ENCODE peak calls at places on chromosomes 13 and 19, in six cellular contexts. R is fibroblast of pulmonary artery; F is activated T-helper 1 cell treated with anti-CD3 and anti-CD28 coated beads, Interleukin-2, amount 50 U/mL, for 16 hours; U is MG63; K is tibial artery; B is stimulated activated CD8-positive, alpha-beta memory T cell treated with anti-CD3 and anti-CD28 coated beads, Interleukin-7, amount 100 ng/mL, for 48 hours. N is an unnamed sample.
A peak's percentile ranks its signal among the peaks of the same experiment; 100 is the strongest.

GRCh38 chr13:74204606-74205312 is 70.6 kb upstream of the KLF12 start:
- DNase-seq in K (no peak), U (no peak), B (no peak), F (no peak), R (no peak), N (no peak)

GRCh38 chr19:44725251-44725650 is 23.3 kb upstream of the BCL3 start:
- DNase-seq in R (no peak), U (no peak), K (peak; percentile 66), F (no peak), B (no peak), N (no peak)

GRCh38 chr13:33179463-33179862 is 106.1 kb downstream of the STARD13 start:
- DNase-seq in B (no peak), K (no peak), U (no peak), F (no peak), R (no peak), N (no peak)

GRCh38 chr13:63554157-63554556 is 2138.5 kb upstream of the PCDH20 start:
- DNase-seq in U (no peak), R (peak; percentile 19), F (no peak), K (no peak), B (no peak), N (no peak)

GRCh38 chr13:29849071-29849541 is 1.3 kb downstream of the UBL3 start:
- DNase-seq in U (no peak), K (no peak), R (peak; percentile 27), F (no peak), B (peak; percentile 20), N (peak; percentile 18)

GRCh38 chr19:6378036-6378435 is 2.3 kb upstream of the PSPN start:
- DNase-seq in B (no peak), R (peak; percentile 21), K (no peak), U (peak; percentile 27), F (no peak), N (no peak)

GRCh38 chr13:21971662-21972635 is 301.1 kb downstream of the FGF9 start:
- DNase-seq in K (no peak), R (no peak), B (no peak), F (no peak), U (peak; percentile 75), N (no peak)

GRCh38 chr13:90547272-90547790 is 800.2 kb upstream of the MIR17HG start:
- DNase-seq in U (peak; percentile 1), K (no peak), R (no peak), F (no peak), B (no peak), N (no peak)

GRCh38 chr13:99434258-99434788 is 66.9 kb upstream of the TM9SF2 start:
- DNase-seq in B (peak; percentile 94), R (no peak), K (no peak), F (peak; percentile 49), U (no peak), N (peak; percentile 79)

GRCh38 chr13:79393564-79394249 is 12.3 kb downstream of the RBM26 start:
- DNase-seq in R (no peak), B (no peak), F (no peak), K (no peak), U (no peak), N (no peak)

GRCh38 chr19:30682576-30683536 is 310.7 kb downstream of the ZNF536 start:
- DNase-seq in F (peak; percentile 10), K (peak; percentile 76), U (peak; percentile 78), B (no peak), R (peak; percentile 70), N (no peak)

GRCh38 chr13:111328803-111329410 is 8.5 kb downstream of the TEX29 start:
- DNase-seq in R (no peak), F (no peak), B (no peak), U (no peak), K (peak; percentile 53), N (no peak)

GRCh38 chr19:5897189-5897969 is 6.2 kb downstream of the NDUFA11 start:
- DNase-seq in K (no peak), F (no peak), U (no peak), R (no peak), B (no peak), N (no peak)

GRCh38 chr19:4597975-4598671 is 38.6 kb upstream of the SEMA6B start:
- DNase-seq in U (peak; percentile 54), B (peak; percentile 25), K (no peak), R (no peak), F (no peak), N (peak; percentile 28)

GRCh38 chr13:109628251-109628699 is 158.1 kb downstream of the IRS2 start:
- DNase-seq in U (peak; percentile 79), B (no peak), F (no peak), R (peak; percentile 34), K (no peak), N (no peak)

GRCh38 chr13:90800082-90800746 is 547.3 kb upstream of the MIR17HG start:
- DNase-seq in R (peak; percentile 59), F (no peak), U (no peak), B (no peak), K (peak; percentile 76), N (no peak)

GRCh38 chr13:54356209-54356608 is 1327.6 kb downstream of the OLFM4 start:
- DNase-seq in K (no peak), B (no peak), U (no peak), R (no peak), F (no peak), N (no peak)

GRCh38 chr13:30308548-30308947 is 1.2 kb upstream of the KATNAL1 start:
- DNase-seq in B (no peak), F (no peak), U (no peak), R (peak; percentile 85), K (no peak), N (no peak)

GRCh38 chr13:65656740-65657329 is 1573.3 kb downstream of the PCDH9 start:
- DNase-seq in R (peak; percentile 60), K (no peak), F (no peak), U (no peak), B (no peak), N (no peak)

GRCh38 chr19:10735741-10736140 is 17.9 kb downstream of the DNM2 start:
- DNase-seq in R (no peak), K (no peak), B (no peak), U (no peak), F (no peak), N (no peak)

GRCh38 chr13:26024558-26024957 is 27.3 kb downstream of the SHISA2 start:
- DNase-seq in R (peak; percentile 26), K (no peak), U (no peak), F (no peak), B (no peak), N (no peak)

GRCh38 chr19:2154587-2155075 is 3.3 kb upstream of the AP3D1 start:
- DNase-seq in F (no peak), R (no peak), B (no peak), U (peak; percentile 38), K (no peak), N (no peak)

GRCh38 chr19:52963229-52963760 is 614 bp upstream of the ZNF816 start:
- DNase-seq in B (no peak), F (no peak), K (peak; percentile 66), R (no peak), U (no peak), N (no peak)

GRCh38 chr13:24693862-24694471 is 13.8 kb downstream of the ATP12A start:
- DNase-seq in F (no peak), U (peak; percentile 19), B (peak; percentile 37), R (peak; percentile 58), K (peak; percentile 44), N (no peak)

GRCh38 chr19:10565028-10565566 is 713 bp downstream of the KRI1 start:
- DNase-seq in K (peak; percentile 76), B (peak; percentile 47), F (peak; percentile 22), R (peak; percentile 32), U (peak; percentile 73), N (peak; percentile 45)

GRCh38 chr19:6030214-6030507 is 52.2 kb upstream of the RANBP3 start:
- DNase-seq in U (no peak), F (no peak), B (no peak), K (no peak), R (peak; percentile 85), N (no peak)

GRCh38 chr13:51577690-51578089 is 6.6 kb upstream of the WDFY2 start:
- DNase-seq in U (no peak), B (no peak), K (no peak), F (no peak), R (no peak), N (no peak)

GRCh38 chr13:114042066-114042815 is 68.4 kb upstream of the C13orf46 start:
- DNase-seq in B (no peak), U (no peak), K (no peak), F (no peak), R (no peak), N (no peak)

GRCh38 chr13:108455320-108455719 is 174.1 kb upstream of the MYO16 start:
- DNase-seq in K (no peak), F (no peak), B (no peak), U (no peak), R (no peak), N (no peak)

GRCh38 chr19:10646781-10647180 is 7.4 kb upstream of the ILF3 start:
- DNase-seq in B (no peak), U (no peak), F (no peak), K (no peak), R (no peak), N (no peak)

GRCh38 chr13:113970810-113971470 is 2.9 kb downstream of the C13orf46 start:
- DNase-seq in R (peak; percentile 53), U (peak; percentile 28), K (peak; percentile 65), B (no peak), F (no peak), N (no peak)

GRCh38 chr13:45928843-45929242 is 77.3 kb upstream of the SIAH3 start:
- DNase-seq in R (peak; percentile 14), B (no peak), U (no peak), F (no peak), K (no peak), N (no peak)

GRCh38 chr19:43639507-43640423 is at the start of gene CADM4:
- DNase-seq in B (no peak), R (no peak), K (no peak), F (peak; percentile 23), U (no peak), N (no peak)

GRCh38 chr19:34661357-34661756 is 15.6 kb downstream of the SCGB2B2 start:
- DNase-seq in B (no peak), K (no peak), R (no peak), U (no peak), F (no peak), N (no peak)

GRCh38 chr13:98309569-98310335 is 132.7 kb upstream of the RNF113B start:
- DNase-seq in F (no peak), K (no peak), B (no peak), U (no peak), R (no peak), N (no peak)

GRCh38 chr19:49894011-49894664 is 2.5 kb downstream of the IL4I1 start:
- DNase-seq in F (no peak), U (no peak), B (peak; percentile 37), K (no peak), R (no peak), N (no peak)

GRCh38 chr19:2517881-2518601 is 42.1 kb downstream of the GADD45B start:
- DNase-seq in B (no peak), R (no peak), F (no peak), K (no peak), U (no peak), N (no peak)

GRCh38 chr13:52845334-52845761 is 3.1 kb downstream of the PCDH8 start:
- DNase-seq in F (no peak), B (no peak), U (no peak), K (no peak), R (no peak), N (no peak)

GRCh38 chr13:112060431-112060830 is 6.5 kb upstream of the SOX1 start:
- DNase-seq in U (no peak), R (no peak), K (no peak), F (no peak), B (no peak), N (no peak)

GRCh38 chr13:46184277-46184699 is 2.3 kb upstream of the LCP1 start:
- DNase-seq in K (no peak), U (no peak), B (peak; percentile 64), F (peak; percentile 48), R (peak; percentile 19), N (peak; percentile 61)

N was measured in stimulated activated CD4-positive, alpha-beta T cell treated with anti-CD3 and anti-CD28 coated beads, Interleukin-15, amount 100 ng/mL, for 48 hours.